ENCODE peak calls at places on chromosomes 6 and 20, in six cellular contexts. R, W, E, B, P and N are unnamed samples.

GRCh38 chr6:21454262-21454661 is 139.3 kb upstream of the SOX4 start:
- DNase-seq in E (no peak), R (no peak), W (no peak), B (no peak), P (no peak), N (no peak)

GRCh38 chr20:53281557-53282117 is 309.5 kb downstream of the TSHZ2 start:
- DNase-seq in W (no peak), E (no peak), B (no peak), R (no peak), P (no peak), N (no peak)

GRCh38 chr6:128290221-128290620 is 230.2 kb downstream of the PTPRK start:
- DNase-seq in P (no peak), E (no peak), B (no peak), R (no peak), W (no peak), N (no peak)

GRCh38 chr6:136983692-136984091 is 61.1 kb downstream of the IL20RA start:
- DNase-seq in P (no peak), B (no peak), R (no peak), W (no peak), E (no peak), N (no peak)

GRCh38 chr6:13485923-13486557 is 1.4 kb downstream of the GFOD1 start:
- DNase-seq in P (peak; percentile 12), E (peak; percentile 43), B (peak; percentile 68), W (peak; percentile 45), R (peak; percentile 66), N (peak; percentile 58)

GRCh38 chr20:46151936-46152335 is 33.8 kb downstream of the CD40 start:
- DNase-seq in E (no peak), R (no peak), B (peak; percentile 59), P (no peak), W (peak; percentile 57), N (no peak)

GRCh38 chr6:119858901-119859300 is 509.3 kb upstream of the MAN1A1 start:
- DNase-seq in R (no peak), W (no peak), B (no peak), E (no peak), P (no peak), N (no peak)

GRCh38 chr6:157328108-157328692 is 4.9 kb upstream of the TMEM242 start:
- DNase-seq in P (no peak), E (no peak), B (no peak), W (no peak), R (no peak), N (no peak)

GRCh38 chr20:49641683-49642649 is 71.7 kb downstream of the B4GALT5 start:
- DNase-seq in W (no peak), E (no peak), B (no peak), R (no peak), P (no peak), N (no peak)

GRCh38 chr6:105424177-105424783 is 21.4 kb upstream of the PREP start:
- DNase-seq in R (peak; percentile 41), B (peak; percentile 75), E (peak; percentile 53), P (peak; percentile 69), W (peak; percentile 46), N (peak; percentile 55)

GRCh38 chr6:37302086-37302686 is 44.2 kb upstream of the TMEM217 start:
- DNase-seq in R (no peak), W (no peak), P (no peak), B (no peak), E (no peak), N (no peak)

GRCh38 chr6:159298840-159299239 is 129.6 kb downstream of the FNDC1 start:
- DNase-seq in R (no peak), W (no peak), B (no peak), E (no peak), P (no peak), N (no peak)

GRCh38 chr20:47317127-47317895 is 39.2 kb downstream of the ZMYND8 start:
- DNase-seq in P (peak; percentile 43), R (peak; percentile 65), B (peak; percentile 81), E (peak; percentile 69), W (peak; percentile 98), N (peak; percentile 57)

GRCh38 chr6:131258010-131258652 is 122.9 kb downstream of the AKAP7 start:
- DNase-seq in W (no peak), E (no peak), P (no peak), R (no peak), B (no peak), N (no peak)

GRCh38 chr20:46784450-46785127 is 75.1 kb downstream of the SLC2A10 start:
- DNase-seq in E (no peak), P (no peak), B (no peak), R (no peak), W (peak; percentile 65), N (no peak)

GRCh38 chr20:30816182-30816645 is 441.2 kb upstream of the DEFB115 start:
- DNase-seq in B (no peak), P (no peak), E (no peak), R (no peak), W (no peak), N (no peak)

GRCh38 chr6:90458353-90459224 is 128.3 kb downstream of the MAP3K7 start:
- DNase-seq in B (peak; percentile 93), R (no peak), W (no peak), P (peak; percentile 23), E (peak; percentile 76), N (peak; percentile 84)

GRCh38 chr20:62652051-62652893 is 10.0 kb downstream of the SLCO4A1 start:
- DNase-seq in P (peak; percentile 65), R (no peak), B (peak; percentile 82), W (peak; percentile 95), E (peak; percentile 51), N (peak; percentile 48)